ENCODE peak calls at places on chromosomes 13 and 19, in eight cellular contexts. L is endothelial cell of umbilical vein; H is ACHN; N is activated CD4-positive, alpha-beta T cell treated with anti-CD3 and anti-CD28 coated beads, Interleukin-2, amount 50 U/mL, for 1 hour; Q is body of pancreas; Y is NCI-H510A treated with DMSO at 0.1 percent for 48 hours; X is naive thymus-derived CD4-positive, alpha-beta T cell; D is HEK293T. P is an unnamed sample.
A peak's percentile ranks its signal among the peaks of the same experiment; 100 is the strongest.

GRCh38 chr19:12140545-12141404 is 625 bp upstream of the ZNF20 start:
- DNase-seq in Q (peak; percentile 92), N (peak; percentile 85), D (peak; percentile 35), X (peak; percentile 77), H (no peak), L (peak; percentile 73), Y (peak; percentile 76), P (peak; percentile 83)

GRCh38 chr13:30037306-30037705 is 186.9 kb upstream of the UBL3 start:
- DNase-seq in D (no peak), X (no peak), L (no peak), N (no peak), Y (no peak), H (no peak), Q (no peak), P (no peak)

GRCh38 chr13:29435125-29435911 is 160.2 kb downstream of the SLC7A1 start:
- DNase-seq in N (no peak), Y (peak; percentile 50), D (no peak), X (no peak), L (no peak), H (no peak), Q (peak; percentile 10), P (no peak)

GRCh38 chr13:48730971-48731658 is 77.4 kb downstream of the CYSLTR2 start:
- DNase-seq in D (no peak), X (no peak), N (no peak), H (no peak), Q (no peak), Y (no peak), L (peak; percentile 11), P (no peak)

GRCh38 chr13:35499131-35500051 is 22.9 kb upstream of the MAB21L1 start:
- DNase-seq in X (no peak), D (peak; percentile 15), N (no peak), L (no peak), Q (no peak), Y (peak; percentile 92), H (no peak), P (no peak)

GRCh38 chr13:54637377-54637776 is 1608.8 kb downstream of the OLFM4 start:
- DNase-seq in Y (peak; percentile 55), X (no peak), Q (peak; percentile 26), D (peak; percentile 63), L (no peak), N (no peak), H (no peak), P (no peak)

GRCh38 chr13:76389321-76389720 is 496.9 kb downstream of the KCTD12 start:
- DNase-seq in L (no peak), Y (no peak), Q (no peak), X (no peak), N (no peak), H (no peak), D (no peak), P (no peak)

GRCh38 chr13:41139296-41139966 is 6.8 kb upstream of the KBTBD6 start:
- DNase-seq in L (no peak), X (no peak), H (no peak), N (no peak), Y (no peak), D (no peak), Q (no peak), P (no peak)

GRCh38 chr19:56725829-56726424 is 54.4 kb upstream of the ZNF835 start:
- DNase-seq in L (no peak), X (no peak), D (no peak), Q (no peak), Y (no peak), N (no peak), H (no peak), P (no peak)

GRCh38 chr19:14048439-14049153 is 13.3 kb downstream of the PALM3 start:
- DNase-seq in D (peak; percentile 80), Y (peak; percentile 12), H (peak; percentile 42), X (peak; percentile 64), Q (peak; percentile 43), L (peak; percentile 35), N (peak; percentile 80), P (peak; percentile 79)

GRCh38 chr19:19464339-19465098 is 50.8 kb downstream of the TSSK6 start:
- DNase-seq in H (no peak), N (no peak), L (peak; percentile 51), Y (peak; percentile 75), D (no peak), X (no peak), Q (peak; percentile 79), P (no peak)

GRCh38 chr13:85896516-85897450 is 97.6 kb upstream of the SLITRK6 start:
- DNase-seq in N (no peak), Q (no peak), X (no peak), H (no peak), D (peak; percentile 30), L (no peak), Y (no peak), P (no peak)

GRCh38 chr13:89307278-89307677 is 1636.1 kb downstream of the SLITRK5 start:
- DNase-seq in Y (no peak), N (no peak), L (no peak), X (no peak), D (no peak), Q (no peak), H (no peak), P (no peak)

GRCh38 chr13:31733709-31734108 is 5.6 kb upstream of the RXFP2 start:
- DNase-seq in L (no peak), N (no peak), D (no peak), X (no peak), H (no peak), Q (no peak), Y (no peak), P (no peak)

GRCh38 chr19:2334426-2334825 is 5.9 kb downstream of the SPPL2B start:
- DNase-seq in X (no peak), N (no peak), Y (no peak), H (no peak), L (no peak), Q (no peak), D (no peak), P (no peak)

GRCh38 chr19:18098891-18099622 is 1.5 kb downstream of the MAST3 start:
- DNase-seq in N (peak; percentile 39), Q (no peak), H (peak; percentile 25), D (no peak), L (no peak), Y (no peak), X (no peak), P (peak; percentile 86)

GRCh38 chr13:50617134-50617721 is 226.3 kb downstream of the DLEU7 start:
- DNase-seq in X (no peak), D (no peak), Y (no peak), L (peak; percentile 92), Q (no peak), N (no peak), H (peak; percentile 27), P (no peak)